ENCODE peak calls at places on chromosomes 12 and 14, in nine cellular contexts. K is HT1080; Z is NCI-H1092; V is transverse colon; Q is cardiac septum; F is adipocyte; C is CD8-positive, alpha-beta memory T cell; R is stomach; P is NCI-H2107. M is an unnamed sample.

GRCh38 chr14:31000629-31001338 is 24.7 kb upstream of the AP4S1 start:
- DNase-seq in Q (no peak), F (no peak), K (no peak), R (no peak), V (no peak), Z (no peak), P (no peak), C (no peak), M (no peak)

GRCh38 chr12:4273651-4274395 is at the start of gene CCND2:
- DNase-seq in Q (peak), P (no peak), R (peak), Z (no peak), V (peak), F (peak), K (peak), C (peak), M (no peak)

GRCh38 chr14:67971627-67972625 is 152.3 kb downstream of the RAD51B start:
- DNase-seq in F (peak), K (no peak), P (no peak), R (no peak), C (no peak), Q (no peak), Z (peak), V (no peak), M (no peak)

GRCh38 chr14:77120771-77121743 is 20.5 kb downstream of the ZDHHC22 start:
- DNase-seq in K (no peak), Q (no peak), R (peak), C (peak), V (peak), P (peak), Z (peak), F (no peak), M (peak)

GRCh38 chr14:104450811-104451401 is 128.7 kb upstream of the C14orf180 start:
- DNase-seq in F (no peak), P (no peak), C (peak), Z (no peak), V (no peak), K (no peak), Q (peak), R (no peak), M (no peak)

GRCh38 chr14:93582516-93582915 is 151.8 kb downstream of the UNC79 start:
- DNase-seq in R (no peak), F (no peak), P (no peak), Q (no peak), C (no peak), K (no peak), V (no peak), Z (no peak), M (no peak)

GRCh38 chr14:100638211-100638855 is 51.1 kb upstream of the BEGAIN start:
- DNase-seq in R (no peak), P (no peak), K (no peak), V (no peak), C (peak), Z (no peak), Q (no peak), F (no peak), M (no peak)

GRCh38 chr14:94001501-94002396 is 4.6 kb downstream of the CCDC197 start:
- DNase-seq in P (peak), Q (no peak), F (peak), R (peak), C (peak), Z (peak), K (peak), V (peak), M (peak)

GRCh38 chr14:73741386-73741875 is 27.2 kb upstream of the PNMA1 start:
- DNase-seq in R (peak), F (peak), K (peak), Q (peak), Z (no peak), C (peak), V (peak), P (no peak), M (no peak)

GRCh38 chr12:102681747-102682146 is 201.4 kb upstream of the IGF1 start:
- DNase-seq in P (no peak), C (no peak), K (no peak), Q (no peak), F (no peak), R (no peak), V (no peak), Z (no peak), M (no peak)

GRCh38 chr12:123046431-123046830 is 66.0 kb downstream of the ARL6IP4 start:
- DNase-seq in C (no peak), F (no peak), V (no peak), Q (no peak), R (no peak), K (no peak), Z (no peak), P (no peak), M (no peak)

GRCh38 chr14:50835280-50835679 is 4.3 kb upstream of the NIN start:
- DNase-seq in V (no peak), K (peak), Z (no peak), P (no peak), C (no peak), Q (no peak), F (no peak), R (no peak), M (peak)

GRCh38 chr14:70641548-70642312 is at the start of gene TTC9:
- DNase-seq in P (no peak), F (peak), Q (no peak), R (peak), C (no peak), K (no peak), V (peak), Z (no peak), M (no peak)

GRCh38 chr12:11067514-11067913 is 5.4 kb upstream of the TAS2R46 start:
- DNase-seq in C (no peak), F (peak), K (peak), R (no peak), Q (no peak), Z (no peak), P (no peak), V (peak), M (no peak)